ENCODE peak calls at places on chromosomes 5 and 9, in six cellular contexts. A, O, B, D, Q and Y are unnamed samples. For H3K4me1 and H3K27me3, the result is how much of the 10 kb centered on the place peaks cover.

GRCh38 chr5:157864067-157864466 is 5.1 kb upstream of the CLINT1 start:
- DNase-seq in A (no peak), O (no peak), Q (no peak), D (no peak), B (peak), Y (no peak)

GRCh38 chr9:2132484-2133082 is 117.4 kb downstream of the SMARCA2 start:
- DNase-seq in B (no peak), A (peak), D (no peak), Q (no peak), O (no peak), Y (no peak)

GRCh38 chr9:70609542-70610286 is 195.3 kb upstream of the KLF9 start:
- DNase-seq in A (no peak), Q (no peak), O (no peak), B (no peak), D (no peak), Y (no peak)

GRCh38 chr5:150227606-150228273 is 37.9 kb downstream of the SLC6A7 start:
- DNase-seq in D (no peak), O (no peak), Q (no peak), B (no peak), A (no peak), Y (no peak)

GRCh38 chr5:96931605-96932004 is 4.3 kb upstream of the LNPEP start:
- DNase-seq in B (no peak), O (no peak), D (no peak), Q (no peak), A (no peak), Y (no peak)

GRCh38 chr9:76297721-76298239 is 96.4 kb downstream of the RFK start:
- DNase-seq in Q (no peak), B (no peak), D (no peak), A (no peak), O (no peak), Y (no peak)

GRCh38 chr5:130705368-130705767 is 459.7 kb downstream of the HINT1 start:
- DNase-seq in Q (no peak), O (no peak), A (no peak), D (no peak), B (no peak), Y (no peak)

GRCh38 chr5:32869216-32869615 is 158.1 kb downstream of the NPR3 start:
- DNase-seq in A (no peak), O (no peak), B (no peak), D (no peak), Q (no peak), Y (no peak)

GRCh38 chr5:123085638-123086286 is 3.3 kb upstream of the PRDM6 start:
- DNase-seq in O (no peak), B (no peak), Q (no peak), A (no peak), D (no peak), Y (no peak)

GRCh38 chr9:128764361-128764760 is 7.4 kb downstream of the ZER1 start:
- DNase-seq in B (no peak), D (no peak), A (no peak), Q (no peak), O (no peak), Y (no peak)

GRCh38 chr5:177509361-177509951 is at the start of gene DOK3:
- DNase-seq in B (no peak), O (no peak), Q (peak), D (peak), A (no peak), Y (no peak)

GRCh38 chr9:71897573-71897972 is 13.4 kb downstream of the ABHD17B start:
- DNase-seq in A (peak), D (no peak), O (no peak), B (no peak), Q (no peak), Y (no peak)

GRCh38 chr9:124291801-124292396 is 34.1 kb downstream of the NEK6 start:
- DNase-seq in B (no peak), O (no peak), A (no peak), Q (no peak), D (no peak), Y (peak)

DNA sequence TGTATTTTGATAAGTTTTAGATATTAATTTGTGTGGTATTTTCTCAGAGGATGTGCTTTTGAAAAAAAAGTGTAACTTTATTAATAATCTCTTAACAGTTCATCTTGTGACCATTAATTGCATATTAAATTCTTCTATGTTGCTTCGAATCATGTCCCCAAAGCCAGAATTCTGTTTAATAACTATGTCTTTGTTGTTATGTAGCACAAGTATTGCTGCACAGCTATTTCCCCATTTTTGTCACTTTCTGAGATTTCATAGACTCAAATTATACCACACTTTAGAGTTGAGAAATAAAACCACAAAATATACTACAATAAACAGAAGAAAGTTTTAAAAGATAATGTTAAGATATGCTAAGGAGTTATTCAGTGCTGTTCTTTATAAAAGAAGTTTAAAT is 2.8 kb downstream of the MEF2C start:
- DNase-seq in A (no peak), Q (no peak), D (no peak), B (no peak), O (no peak), Y (no peak)
- H3K27ac ChIP-seq in A (no peak), Q (peak), D (peak), B (no peak), O (peak), Y (peak)

DNA sequence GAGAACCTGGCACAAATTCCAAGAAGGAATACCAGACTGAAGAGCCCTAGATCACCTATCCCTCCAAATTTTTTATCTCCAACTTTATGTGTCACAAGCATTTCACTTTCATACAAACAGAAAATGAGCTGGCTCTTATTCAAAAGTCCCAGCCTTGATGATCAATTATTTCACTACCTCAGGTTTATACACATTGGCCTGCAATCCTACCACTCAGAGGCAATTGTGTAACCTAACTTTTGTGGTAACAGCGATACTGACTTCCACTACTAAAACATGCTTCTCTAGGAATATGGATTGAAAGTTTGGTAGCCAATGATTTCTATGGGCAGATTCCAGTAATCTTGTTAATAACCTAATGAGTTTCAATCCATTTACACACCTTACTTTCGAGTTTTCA is 10.5 kb downstream of the RNF38 start:
- DNase-seq in Q (no peak), O (no peak), D (no peak), B (no peak), A (no peak), Y (no peak)
- H3K4me1 ChIP-seq in Q (under half), O (under half), D (under half), B (under half), A (half or more), Y (under half)

GRCh38 chr5:155049569-155050383 is 36.2 kb downstream of the KIF4B start:
- DNase-seq in D (no peak), Q (no peak), O (no peak), A (no peak), B (no peak), Y (no peak)

GRCh38 chr5:155046591-155046990 is 33.0 kb downstream of the KIF4B start:
- DNase-seq in B (no peak), O (no peak), D (no peak), Q (no peak), A (no peak), Y (no peak)

GRCh38 chr5:155040984-155041383 is 27.4 kb downstream of the KIF4B start:
- DNase-seq in A (no peak), Q (no peak), O (no peak), D (no peak), B (no peak), Y (no peak)

GRCh38 chr5:155047818-155048217 is 34.3 kb downstream of the KIF4B start:
- DNase-seq in A (no peak), D (no peak), O (no peak), Q (no peak), B (no peak), Y (no peak)

GRCh38 chr5:155044591-155044990 is 31.0 kb downstream of the KIF4B start:
- DNase-seq in O (no peak), D (no peak), Q (no peak), A (no peak), B (no peak), Y (no peak)
- H3K27me3 ChIP-seq in O (under half), D (under half), Q (under half), A (under half), B (under half), Y (under half)

DNA sequence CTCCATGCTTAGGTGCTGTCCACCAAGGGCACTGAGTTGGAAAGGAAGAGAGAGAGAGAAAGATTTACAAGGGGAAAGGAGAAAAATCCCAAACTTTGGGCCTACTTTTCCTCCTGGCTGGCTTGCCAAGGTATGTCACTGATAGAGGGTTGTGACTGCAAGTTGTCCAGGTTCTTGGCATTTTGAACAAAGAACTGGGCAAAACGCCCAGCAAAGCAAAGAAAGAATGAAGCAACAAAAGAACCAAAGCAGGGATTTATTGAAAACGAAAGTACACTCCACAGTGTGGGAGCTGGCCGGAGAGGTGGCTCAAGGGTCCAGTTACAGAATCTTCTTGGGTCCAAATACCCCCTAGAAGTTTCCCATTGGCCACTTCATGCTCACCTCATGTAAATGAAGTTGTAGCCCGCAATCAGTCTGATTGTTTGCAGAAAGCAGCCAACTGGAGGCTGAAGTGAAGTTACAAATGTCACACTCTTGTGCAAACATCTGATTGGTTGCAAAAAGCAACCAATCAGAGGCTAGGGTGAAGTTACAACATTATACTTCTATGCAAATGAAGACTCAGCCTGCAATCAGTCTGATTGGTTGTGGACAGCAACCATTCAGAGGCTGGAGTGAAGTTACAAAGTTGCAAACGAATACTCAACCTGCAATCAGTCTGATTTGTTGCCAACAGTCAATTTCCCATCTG is 263.5 kb downstream of the YTHDC2 start:
- DNase-seq in A (no peak), D (peak), O (no peak), Q (no peak), B (no peak), Y (no peak)
- H3K27ac ChIP-seq in A (no peak), D (no peak), O (no peak), Q (no peak), B (no peak), Y (no peak)

GRCh38 chr5:135394095-135394494 is 4.9 kb downstream of the MACROH2A1 start:
- DNase-seq in A (no peak), B (no peak), Q (no peak), O (no peak), D (no peak), Y (no peak)
- H3K4me1 ChIP-seq in A (half or more), B (under half), Q (under half), O (half or more), D (half or more), Y (under half)

GRCh38 chr5:37834542-37835399 is 5.1 kb downstream of the GDNF start:
- DNase-seq in Q (no peak), D (no peak), A (no peak), O (no peak), B (no peak), Y (no peak)
- H3K27me3 ChIP-seq in Q (under half), D (under half), A (under half), O (under half), B (under half), Y (under half)

GRCh38 chr9:98219794-98220370 is 27.4 kb upstream of the CORO2A start:
- DNase-seq in A (no peak), D (no peak), O (no peak), B (no peak), Q (no peak), Y (no peak)
- H3K27ac ChIP-seq in A (no peak), D (peak), O (no peak), B (no peak), Q (peak), Y (no peak)

DNA sequence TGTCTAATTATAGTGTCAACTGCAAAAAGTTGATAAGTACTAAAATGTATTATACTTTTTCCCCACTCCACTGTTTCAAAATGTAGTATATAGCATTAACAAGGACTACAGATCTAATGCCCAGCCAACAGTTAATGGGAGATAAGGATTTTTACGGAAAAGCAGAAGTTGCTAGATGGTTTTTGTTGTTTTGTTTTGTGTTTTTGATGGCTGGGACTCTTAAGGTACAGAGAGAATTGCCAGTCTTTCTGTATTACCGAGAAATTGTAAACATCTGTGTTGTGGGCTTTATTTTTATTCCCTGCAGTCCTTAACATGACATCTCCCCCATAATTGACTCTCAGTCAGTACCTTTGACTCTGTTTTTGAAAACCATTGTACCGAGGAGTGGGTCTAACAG is 44.0 kb downstream of the TRIO start:
- DNase-seq in A (no peak), O (no peak), D (no peak), B (no peak), Q (no peak), Y (no peak)
- H3K4me1 ChIP-seq in A (under half), O (half or more), D (half or more), B (under half), Q (under half), Y (half or more)